ENCODE peak calls at places on chromosomes 7 and 10, in seven cellular contexts. P, V, F, W, Q, B and J are unnamed samples.

GRCh38 chr7:96183163-96183562 is 138.7 kb downstream of the SLC25A13 start:
- DNase-seq in P (no peak), V (no peak), F (no peak), W (no peak), Q (peak), B (no peak), J (no peak)

GRCh38 chr7:2800923-2801682 is 43.0 kb downstream of the GNA12 start:
- DNase-seq in P (peak), V (no peak), F (peak), W (peak), Q (peak), B (no peak), J (no peak)

GRCh38 chr7:16926283-16926682 is 44.5 kb upstream of the AGR3 start:
- DNase-seq in P (peak), V (peak), F (no peak), W (no peak), Q (peak), B (no peak), J (no peak)

GRCh38 chr10:125087191-125087896 is 73.0 kb downstream of the CTBP2 start:
- DNase-seq in P (peak), V (no peak), F (peak), W (no peak), Q (no peak), B (no peak), J (no peak)

GRCh38 chr7:96665689-96666088 is 44.0 kb downstream of the SEM1 start:
- DNase-seq in P (no peak), V (no peak), F (no peak), W (no peak), Q (no peak), B (no peak), J (no peak)

GRCh38 chr7:146054909-146055308 is 61.7 kb upstream of the CNTNAP2 start:
- DNase-seq in P (no peak), V (no peak), F (no peak), W (no peak), Q (no peak), B (no peak), J (no peak)

GRCh38 chr7:35624299-35625186 is 70.4 kb downstream of the HERPUD2 start:
- DNase-seq in P (peak), V (no peak), F (no peak), W (no peak), Q (peak), B (peak), J (peak)

GRCh38 chr7:75739796-75740672 is 1.3 kb upstream of the HIP1 start:
- DNase-seq in P (no peak), V (no peak), F (no peak), W (no peak), Q (peak), B (no peak), J (no peak)

GRCh38 chr10:71547841-71548493 is 151.2 kb downstream of the CDH23 start:
- DNase-seq in P (no peak), V (no peak), F (peak), W (peak), Q (peak), B (no peak), J (no peak)

GRCh38 chr7:94001396-94001795 is 2.8 kb downstream of the BET1 start:
- DNase-seq in P (peak), V (no peak), F (no peak), W (no peak), Q (no peak), B (no peak), J (no peak)

GRCh38 chr7:106371629-106372028 is 86.8 kb upstream of the NAMPT start:
- DNase-seq in P (no peak), V (no peak), F (no peak), W (peak), Q (no peak), B (no peak), J (no peak)

GRCh38 chr10:42790835-42791234 is 8.2 kb downstream of the BMS1 start:
- DNase-seq in P (no peak), V (no peak), F (no peak), W (no peak), Q (no peak), B (no peak), J (no peak)

GRCh38 chr7:106057962-106058901 is 53.9 kb downstream of the SYPL1 start:
- DNase-seq in P (peak), V (peak), F (no peak), W (no peak), Q (no peak), B (no peak), J (no peak)

GRCh38 chr10:13001041-13001886 is at the start of gene CCDC3:
- DNase-seq in P (no peak), V (no peak), F (no peak), W (no peak), Q (peak), B (no peak), J (no peak)

GRCh38 chr7:76356823-76357222 is 2.0 kb downstream of the YWHAG start:
- DNase-seq in P (peak), V (peak), F (no peak), W (no peak), Q (peak), B (no peak), J (no peak)

GRCh38 chr7:155459867-155460461 is 2.0 kb downstream of the EN2 start:
- DNase-seq in P (no peak), V (no peak), F (no peak), W (no peak), Q (no peak), B (no peak), J (no peak)

GRCh38 chr10:29658984-29659769 is 24.4 kb upstream of the SVIL start:
- DNase-seq in P (peak), V (peak), F (peak), W (no peak), Q (peak), B (peak), J (peak)

GRCh38 chr7:26155531-26156375 is 3.8 kb downstream of the NFE2L3 start:
- DNase-seq in P (peak), V (no peak), F (no peak), W (no peak), Q (peak), B (no peak), J (no peak)

GRCh38 chr10:6108631-6109443 is 20.0 kb downstream of the RBM17 start:
- DNase-seq in P (peak), V (no peak), F (no peak), W (no peak), Q (peak), B (peak), J (peak)

GRCh38 chr7:107472116-107472515 is 2.3 kb downstream of the GPR22 start:
- DNase-seq in P (no peak), V (no peak), F (no peak), W (no peak), Q (no peak), B (no peak), J (no peak)

GRCh38 chr7:128879939-128880746 is 17.5 kb downstream of the ATP6V1F start:
- DNase-seq in P (peak), V (peak), F (peak), W (no peak), Q (peak), B (no peak), J (no peak)

GRCh38 chr7:122688385-122688998 is 10.4 kb downstream of the RNF133 start:
- DNase-seq in P (no peak), V (no peak), F (no peak), W (no peak), Q (no peak), B (no peak), J (no peak)

GRCh38 chr7:17706734-17707133 is 233.6 kb downstream of the SNX13 start:
- DNase-seq in P (peak), V (peak), F (no peak), W (no peak), Q (peak), B (peak), J (peak)

GRCh38 chr7:572668-573495 is 53.2 kb upstream of the PDGFA start:
- DNase-seq in P (no peak), V (no peak), F (no peak), W (no peak), Q (no peak), B (no peak), J (no peak)

GRCh38 chr7:68720722-68721121 is 877.6 kb upstream of the AUTS2 start:
- DNase-seq in P (no peak), V (no peak), F (no peak), W (no peak), Q (peak), B (no peak), J (no peak)

GRCh38 chr7:137981668-137982067 is 20.2 kb downstream of the CREB3L2 start:
- DNase-seq in P (no peak), V (peak), F (no peak), W (no peak), Q (no peak), B (no peak), J (no peak)

GRCh38 chr10:69093933-69094332 is 6.0 kb downstream of the SRGN start:
- DNase-seq in P (peak), V (no peak), F (no peak), W (no peak), Q (peak), B (no peak), J (no peak)

GRCh38 chr10:50929670-50930069 is 44.2 kb upstream of the A1CF start:
- DNase-seq in P (peak), V (no peak), F (no peak), W (no peak), Q (peak), B (no peak), J (no peak)

GRCh38 chr10:652226-652625 is 37.2 kb downstream of the DIP2C start:
- DNase-seq in P (no peak), V (no peak), F (no peak), W (no peak), Q (no peak), B (no peak), J (no peak)

GRCh38 chr7:128421384-128421783 is 11.6 kb upstream of the IMPDH1 start:
- DNase-seq in P (no peak), V (no peak), F (no peak), W (no peak), Q (no peak), B (no peak), J (no peak)

GRCh38 chr10:14086596-14086995 is 244.1 kb downstream of the FRMD4A start:
- DNase-seq in P (no peak), V (no peak), F (no peak), W (no peak), Q (no peak), B (no peak), J (no peak)

GRCh38 chr10:77834540-77834939 is 92.0 kb downstream of the DLG5 start:
- DNase-seq in P (no peak), V (no peak), F (peak), W (no peak), Q (no peak), B (no peak), J (no peak)

GRCh38 chr7:105589221-105590077 is 8.2 kb upstream of the EFCAB10 start:
- DNase-seq in P (peak), V (peak), F (peak), W (peak), Q (peak), B (peak), J (peak)

GRCh38 chr10:36803229-36803628 is 322.2 kb upstream of the ANKRD30A start:
- DNase-seq in P (no peak), V (no peak), F (no peak), W (no peak), Q (no peak), B (no peak), J (no peak)

GRCh38 chr10:36801660-36802059 is 323.7 kb upstream of the ANKRD30A start:
- DNase-seq in P (no peak), V (no peak), F (no peak), W (no peak), Q (no peak), B (no peak), J (no peak)

GRCh38 chr10:36802523-36803153 is 322.8 kb upstream of the ANKRD30A start:
- DNase-seq in P (no peak), V (no peak), F (no peak), W (no peak), Q (peak), B (no peak), J (no peak)
- H3K27ac ChIP-seq in P (no peak), V (no peak), F (no peak), W (no peak), Q (no peak), B (no peak), J (no peak)

GRCh38 chr10:75600833-75601232 is 169.4 kb downstream of the LRMDA start:
- DNase-seq in P (no peak), V (no peak), F (no peak), W (no peak), Q (no peak), B (no peak), J (no peak)

GRCh38 chr10:75596930-75597629 is 165.7 kb downstream of the LRMDA start:
- DNase-seq in P (no peak), V (no peak), F (no peak), W (no peak), Q (no peak), B (no peak), J (no peak)

GRCh38 chr10:75598998-75599397 is 167.6 kb downstream of the LRMDA start:
- DNase-seq in P (no peak), V (no peak), F (no peak), W (no peak), Q (no peak), B (no peak), J (no peak)

GRCh38 chr10:75599875-75600648 is 168.6 kb downstream of the LRMDA start:
- DNase-seq in P (no peak), V (no peak), F (no peak), W (no peak), Q (no peak), B (no peak), J (no peak)

DNA sequence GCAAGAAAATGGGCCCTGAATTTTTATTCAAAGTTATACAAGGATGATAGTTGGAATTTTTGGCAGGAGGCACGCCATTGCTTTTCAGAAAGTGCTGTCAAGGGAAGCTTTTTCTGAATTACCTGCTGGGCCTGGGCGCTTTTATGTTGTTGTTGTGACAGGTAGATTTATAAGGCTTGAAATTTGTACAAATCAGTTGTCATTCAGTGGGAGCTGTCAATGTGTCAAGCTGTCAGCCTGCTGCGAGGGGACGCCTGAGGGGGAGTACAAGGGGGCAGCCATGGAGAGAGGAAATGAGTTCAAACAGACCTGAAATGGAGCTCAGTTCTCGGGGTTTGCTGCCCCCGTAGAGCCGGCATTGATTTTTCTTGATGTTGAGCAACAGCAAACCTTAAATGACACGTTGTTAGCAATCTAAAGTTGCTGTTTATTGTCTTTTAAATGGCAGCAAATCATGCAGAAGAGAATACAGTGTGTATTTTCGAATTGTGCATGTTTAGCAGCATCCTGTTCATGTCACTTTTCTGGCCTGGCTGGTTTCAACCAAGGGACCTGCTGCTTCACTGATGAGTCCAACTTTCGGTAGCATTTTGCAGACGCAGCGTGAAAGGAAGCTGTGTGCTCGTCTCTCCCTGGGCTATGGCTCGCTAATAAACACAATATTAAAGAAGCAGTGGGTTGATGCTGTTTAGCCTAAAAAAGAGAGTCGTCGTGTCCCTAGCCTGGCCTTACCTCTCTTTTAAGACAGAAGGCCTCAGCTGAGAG is 166.4 kb downstream of the LRMDA start:
- DNase-seq in P (no peak), V (no peak), F (no peak), W (no peak), Q (no peak), B (no peak), J (no peak)
- H3K27ac ChIP-seq in P (no peak), V (no peak), F (no peak), W (no peak), Q (no peak), B (no peak), J (no peak)

GRCh38 chr10:110305767-110306451 is 1.2 kb upstream of the SMNDC1 start:
- DNase-seq in P (peak), V (peak), F (no peak), W (no peak), Q (peak), B (peak), J (peak)
- H3K27ac ChIP-seq in P (peak), V (peak), F (peak), W (peak), Q (peak), B (peak), J (peak)

GRCh38 chr7:43825391-43825808 is 43.9 kb downstream of the MRPS24 start:
- DNase-seq in P (no peak), V (no peak), F (no peak), W (no peak), Q (no peak), B (no peak), J (no peak)
- H3K27ac ChIP-seq in P (no peak), V (no peak), F (no peak), W (no peak), Q (no peak), B (no peak), J (no peak)

GRCh38 chr10:102153093-102153620 is 968 bp downstream of the NOLC1 start:
- DNase-seq in P (no peak), V (no peak), F (no peak), W (no peak), Q (peak), B (no peak), J (no peak)
- H3K27ac ChIP-seq in P (peak), V (peak), F (peak), W (peak), Q (peak), B (peak), J (peak)